ENCODE peak calls at places on chromosomes 4 and X, in nine cellular contexts. H is esophagus squamous epithelium, S is PC-3, U is right atrium auricular region, M is heart left ventricle, F is ovary, R is astrocyte of the cerebellum, Z is foreskin fibroblast, V is MM.1S. Q is an unnamed sample.

GRCh38 chrX:1601768-1602085 is 10.3 kb downstream of the AKAP17A start:
- DNase-seq in V (no peak), S (no peak), U (no peak), Z (no peak), R (no peak), H (no peak), F (no peak), M (no peak), Q (no peak)

GRCh38 chrX:140360284-140360683 is 144.6 kb downstream of the SOX3 start:
- DNase-seq in M (no peak), U (no peak), H (no peak), V (no peak), F (no peak), Z (no peak), S (no peak), R (no peak), Q (no peak)

GRCh38 chr4:56296449-56296990 is 90.8 kb downstream of the AASDH start:
- DNase-seq in H (no peak), S (no peak), Z (no peak), M (no peak), F (no peak), V (no peak), R (no peak), U (no peak), Q (no peak)

GRCh38 chr4:43564601-43565000 is 672.1 kb downstream of the GRXCR1 start:
- DNase-seq in S (no peak), Z (no peak), F (no peak), U (no peak), R (no peak), H (no peak), M (no peak), V (no peak), Q (no peak)

GRCh38 chrX:66731398-66731797 is 92.5 kb upstream of the EDA2R start:
- DNase-seq in H (no peak), R (peak), M (no peak), V (peak), S (peak), U (no peak), F (no peak), Z (peak), Q (no peak)

GRCh38 chr4:84568496-84568895 is 14.4 kb upstream of the CDS1 start:
- DNase-seq in Z (no peak), S (no peak), M (no peak), F (no peak), V (no peak), H (no peak), R (no peak), U (no peak), Q (no peak)

GRCh38 chr4:98113005-98113404 is 30.3 kb downstream of the STPG2 start:
- DNase-seq in Z (peak), S (peak), U (no peak), M (no peak), F (no peak), R (peak), V (peak), H (no peak), Q (no peak)

GRCh38 chr4:158805628-158806471 is 37.0 kb downstream of the FNIP2 start:
- DNase-seq in U (no peak), F (no peak), Z (no peak), M (peak), V (no peak), S (peak), R (no peak), H (no peak), Q (no peak)

GRCh38 chrX:39826813-39827543 is 270.8 kb downstream of the BCOR start:
- DNase-seq in M (no peak), V (no peak), R (no peak), H (no peak), U (no peak), Z (no peak), F (no peak), S (no peak), Q (no peak)

GRCh38 chr4:122665148-122665547 is 44.3 kb upstream of the IL21 start:
- DNase-seq in S (no peak), F (no peak), M (no peak), H (no peak), V (no peak), R (no peak), Z (peak), U (no peak), Q (no peak)

GRCh38 chr4:38046735-38047487 is 86.7 kb downstream of the PTTG2 start:
- DNase-seq in Z (peak), S (no peak), V (no peak), R (no peak), M (no peak), F (no peak), U (no peak), H (no peak), Q (no peak)

GRCh38 chr4:99806545-99806944 is 10.1 kb upstream of the DAPP1 start:
- DNase-seq in R (no peak), U (no peak), Z (no peak), S (no peak), M (no peak), V (no peak), F (no peak), H (no peak), Q (no peak)

GRCh38 chrX:79161655-79162054 is 17.2 kb downstream of the GPR174 start:
- DNase-seq in S (no peak), R (no peak), F (no peak), M (no peak), H (no peak), U (no peak), Z (no peak), V (peak), Q (no peak)

GRCh38 chr4:7255488-7255881 is 63.1 kb downstream of the SORCS2 start:
- DNase-seq in U (no peak), Z (no peak), S (no peak), F (no peak), R (no peak), H (no peak), V (no peak), M (no peak), Q (no peak)

GRCh38 chr4:6619116-6619465 is 21.4 kb upstream of the MRFAP1 start:
- DNase-seq in R (no peak), U (no peak), F (no peak), Z (no peak), S (no peak), M (no peak), V (no peak), H (no peak), Q (no peak)

GRCh38 chrX:39907964-39908616 is 189.7 kb downstream of the BCOR start:
- DNase-seq in M (peak), Z (peak), R (peak), H (no peak), U (peak), F (peak), S (peak), V (no peak), Q (peak)

GRCh38 chrX:76279007-76279406 is 106.1 kb downstream of the PBDC1 start:
- DNase-seq in S (peak), F (peak), Z (peak), U (no peak), V (peak), H (no peak), R (peak), M (no peak), Q (no peak)

GRCh38 chr4:74794341-74794801 is at the start of gene BTC:
- DNase-seq in Z (no peak), V (peak), M (no peak), H (no peak), R (no peak), S (peak), U (no peak), F (no peak), Q (peak)

GRCh38 chrX:41019041-41019392 is 66.2 kb upstream of the USP9X start:
- DNase-seq in F (no peak), U (no peak), M (no peak), V (no peak), R (no peak), S (no peak), Z (no peak), H (no peak), Q (no peak)

GRCh38 chr4:83109480-83110221 is 4.9 kb downstream of the PLAC8 start:
- DNase-seq in V (peak), R (no peak), U (no peak), F (peak), Z (peak), M (no peak), H (no peak), S (peak), Q (peak)

GRCh38 chr4:166279261-166279660 is 406.2 kb downstream of the TLL1 start:
- DNase-seq in V (peak), U (no peak), F (no peak), Z (no peak), R (no peak), M (no peak), H (no peak), S (no peak), Q (no peak)

GRCh38 chr4:139735381-139736256 is 70.0 kb downstream of the MGST2 start:
- DNase-seq in R (no peak), S (no peak), V (no peak), U (peak), H (no peak), Z (no peak), M (peak), F (peak), Q (peak)

GRCh38 chr4:183337833-183338232 is 15.6 kb upstream of the CLDN24 start:
- DNase-seq in R (no peak), Z (no peak), F (no peak), U (no peak), V (no peak), H (no peak), M (no peak), S (no peak), Q (no peak)

GRCh38 chr4:81635747-81636146 is 164.0 kb upstream of the RASGEF1B start:
- DNase-seq in V (peak), M (no peak), R (no peak), H (peak), S (peak), Z (no peak), U (no peak), F (no peak), Q (peak)

GRCh38 chr4:108433832-108434231 is 186.5 kb upstream of the RPL34 start:
- DNase-seq in S (peak), U (no peak), Z (peak), M (no peak), F (no peak), V (no peak), H (no peak), R (no peak), Q (no peak)

GRCh38 chrX:12997898-12998687 is 23.2 kb downstream of the TMSB4X start:
- DNase-seq in M (no peak), S (no peak), V (no peak), U (no peak), H (no peak), R (no peak), Z (no peak), F (no peak), Q (no peak)

GRCh38 chr4:60216752-60217151 is 983.4 kb upstream of the ADGRL3 start:
- DNase-seq in M (no peak), Z (peak), R (peak), U (no peak), S (no peak), V (no peak), F (no peak), H (no peak), Q (no peak)

GRCh38 chr4:126939401-126939800 is 693.4 kb upstream of the INTU start:
- DNase-seq in S (peak), U (no peak), H (no peak), F (no peak), M (no peak), Z (peak), V (no peak), R (no peak), Q (no peak)

GRCh38 chr4:100016191-100016590 is 66.1 kb upstream of the H2AZ1 start:
- DNase-seq in F (no peak), S (peak), H (no peak), M (no peak), U (no peak), Z (peak), R (peak), V (no peak), Q (no peak)

GRCh38 chrX:24426340-24426913 is 38.7 kb upstream of the PDK3 start:
- DNase-seq in R (no peak), H (no peak), U (no peak), S (peak), M (no peak), V (peak), Z (no peak), F (no peak), Q (no peak)

GRCh38 chr4:26325191-26325590 is 4.4 kb downstream of the RBPJ start:
- DNase-seq in H (no peak), R (peak), Z (no peak), M (no peak), U (no peak), S (peak), V (peak), F (no peak), Q (peak)

GRCh38 chrX:38850807-38851533 is 49.7 kb downstream of the MID1IP1 start:
- DNase-seq in Z (no peak), V (no peak), U (no peak), R (no peak), H (no peak), F (no peak), M (no peak), S (no peak), Q (no peak)

GRCh38 chr4:168888715-168889215 is 121.3 kb downstream of the CBR4 start:
- DNase-seq in V (no peak), S (no peak), H (no peak), U (no peak), F (no peak), R (no peak), Z (no peak), M (no peak), Q (no peak)

GRCh38 chr4:53959373-53959772 is 105.0 kb downstream of the CHIC2 start:
- DNase-seq in F (no peak), H (no peak), S (no peak), R (no peak), M (no peak), Z (no peak), V (no peak), U (no peak), Q (no peak)

GRCh38 chr4:43402393-43402792 is 509.9 kb downstream of the GRXCR1 start:
- DNase-seq in S (no peak), H (no peak), U (no peak), Z (no peak), M (no peak), R (no peak), V (no peak), F (no peak), Q (no peak)

GRCh38 chr4:113356452-113356851 is 307.0 kb downstream of the ANK2 start:
- DNase-seq in U (no peak), F (no peak), R (no peak), M (no peak), V (no peak), Z (no peak), H (no peak), S (no peak), Q (no peak)

GRCh38 chr4:39541987-39542632 is 14.9 kb upstream of the UGDH start:
- DNase-seq in F (no peak), U (no peak), S (peak), M (no peak), Z (peak), H (no peak), R (no peak), V (no peak), Q (no peak)

GRCh38 chrX:123173833-123174232 is 10.2 kb upstream of the GRIA3 start:
- DNase-seq in R (no peak), M (no peak), V (peak), U (no peak), F (no peak), Z (no peak), S (peak), H (no peak), Q (no peak)
- TF ChIP-seq CTCF in R (no peak), M (no peak), V (peak), U (no peak), F (no peak), Z (peak), S (peak), H (no peak), Q (no peak)

GRCh38 chr4:2793920-2794706 is 1.2 kb downstream of the SH3BP2 start:
- DNase-seq in Z (peak), V (no peak), U (no peak), S (no peak), H (no peak), F (peak), R (no peak), M (peak), Q (peak)
- H3K4me3 ChIP-seq in Z (peak), V (no peak), U (peak), S (peak), H (peak), F (peak), R (peak), M (peak), Q (peak)

DNA sequence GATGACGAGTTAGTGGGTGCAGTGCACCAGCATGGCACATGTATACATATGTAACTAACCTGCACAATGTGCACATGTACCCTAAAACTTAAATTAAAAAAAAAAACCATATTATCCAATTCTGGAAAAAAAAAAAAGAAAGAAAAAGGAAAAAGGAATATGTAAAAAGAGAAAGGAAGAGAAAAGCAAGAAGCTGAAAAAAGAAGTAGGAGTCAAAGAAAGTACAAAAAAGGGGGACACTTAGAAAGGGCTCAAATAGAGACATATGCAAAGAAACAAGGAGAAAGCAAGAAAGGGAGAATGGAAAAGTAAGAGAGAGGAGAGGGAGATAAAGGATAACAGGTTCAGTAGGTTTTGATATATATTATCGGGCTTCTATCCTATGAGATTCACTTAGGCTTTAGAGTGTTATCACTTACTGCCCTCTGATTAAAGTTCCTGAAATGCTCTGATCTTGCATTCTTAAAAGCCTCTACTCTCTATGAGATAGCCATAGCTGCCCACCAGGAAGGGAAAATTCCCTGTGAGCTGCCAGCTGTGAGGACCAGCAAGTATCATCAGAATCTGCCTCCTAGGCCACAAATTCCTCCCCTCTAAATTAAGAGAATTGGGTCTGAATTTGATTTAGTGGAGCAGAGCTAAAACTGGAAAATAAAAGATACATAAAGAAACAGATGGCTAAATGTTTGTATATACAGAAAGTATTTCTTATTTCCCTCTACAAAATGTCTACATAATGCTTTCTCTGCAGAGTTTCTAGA is 95.2 kb downstream of the AMMECR1 start:
- DNase-seq in S (no peak), U (no peak), H (no peak), V (no peak), M (no peak), R (no peak), F (no peak), Z (no peak), Q (no peak)
- TF ChIP-seq CTCF in S (no peak), U (no peak), H (no peak), V (no peak), M (no peak), R (no peak), F (no peak), Z (no peak), Q (no peak)

GRCh38 chr4:164288578-164288977 is 465.4 kb upstream of the SMIM31 start:
- DNase-seq in Z (no peak), F (no peak), U (no peak), H (no peak), S (no peak), V (no peak), M (no peak), R (no peak), Q (no peak)

DNA sequence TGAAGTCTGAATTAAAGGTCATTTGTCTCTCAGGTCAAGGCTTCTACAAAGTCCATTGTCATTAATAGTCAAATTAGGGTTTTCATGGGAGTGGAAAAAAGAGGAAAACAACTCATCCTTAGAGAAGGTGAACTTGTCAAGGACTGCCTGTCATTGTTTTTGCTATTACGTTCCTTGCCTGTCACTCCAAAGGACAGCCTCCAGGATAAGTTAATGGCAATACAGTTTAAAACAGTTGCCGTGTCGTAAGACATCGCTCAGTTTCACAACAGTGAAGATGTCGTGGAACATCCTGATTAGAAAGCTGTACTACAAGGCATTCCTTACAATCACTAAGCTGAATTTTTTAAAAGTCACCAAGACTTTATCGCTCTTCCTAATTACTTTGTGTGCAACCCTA is 466.8 kb upstream of the SMIM31 start:
- DNase-seq in H (no peak), R (no peak), M (no peak), Z (no peak), V (no peak), F (no peak), S (no peak), U (no peak), Q (no peak)
- H3K4me3 ChIP-seq in H (no peak), R (no peak), M (no peak), Z (no peak), V (no peak), F (no peak), S (no peak), U (no peak), Q (no peak)

DNA sequence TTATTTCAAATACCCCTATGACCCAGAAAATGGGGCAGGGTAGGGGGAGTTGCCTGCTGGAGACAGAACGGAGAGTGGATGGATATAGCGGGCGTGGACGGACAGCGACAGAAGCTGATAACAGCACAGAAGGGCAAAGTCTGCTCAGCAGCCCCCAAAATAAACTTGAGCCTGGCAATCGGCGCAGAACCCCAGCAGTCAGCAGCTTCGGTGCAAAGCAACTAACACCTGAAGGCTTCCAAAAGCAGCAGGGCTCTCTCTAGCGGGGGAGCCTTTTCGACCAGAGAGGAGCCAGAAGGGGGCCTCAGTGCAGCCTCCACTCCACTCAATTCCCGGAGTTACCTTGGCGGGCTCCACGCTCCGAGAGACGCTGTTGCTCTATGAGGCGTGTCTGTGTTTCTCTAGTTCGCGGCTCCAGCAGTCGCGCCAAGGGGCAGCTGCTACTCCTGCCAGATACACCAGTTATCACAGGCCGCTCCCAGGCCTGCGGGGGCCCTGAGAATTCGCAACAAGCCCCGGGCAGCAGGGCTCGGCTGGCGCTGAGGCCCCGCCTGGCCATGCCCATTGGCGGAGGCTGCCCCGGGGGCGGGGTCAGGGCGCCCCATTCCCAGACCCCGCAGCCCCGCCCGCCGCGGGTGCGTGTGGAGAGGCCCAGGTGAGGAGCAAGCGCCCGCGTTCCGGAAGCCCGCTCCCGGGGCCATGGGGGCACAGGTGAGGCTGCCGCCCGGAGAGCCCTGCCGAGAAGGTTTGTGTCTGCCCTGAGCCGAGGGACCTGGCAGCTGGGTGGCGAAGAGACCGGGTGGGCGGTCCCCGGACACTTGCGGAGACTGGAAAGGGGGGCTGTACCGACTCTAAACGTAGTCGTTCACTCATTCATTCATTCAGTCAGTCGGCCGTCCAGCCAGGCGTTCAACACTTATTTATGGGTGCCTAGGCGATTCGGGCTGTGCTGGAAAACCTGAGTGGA is at the start of the genes CNGA1 and NIPAL1:
- DNase-seq in V (peak), U (peak), S (peak), F (peak), M (peak), R (peak), Z (peak), H (peak), Q (peak)
- TF ChIP-seq CTCF in V (peak), U (peak), S (peak), F (no peak), M (peak), R (peak), Z (peak), H (no peak), Q (no peak)

Q was measured in mucosa of descending colon.